ENCODE peak calls at places on chromosomes 7 and 10, in six cellular contexts. Q is prostate gland, B is GM23338, A is sigmoid colon, I is H1, C is Panc1. O is an unnamed sample.
A peak's percentile ranks its signal among the peaks of the same experiment; 100 is the strongest.

GRCh38 chr7:19404912-19405329 is 259.7 kb upstream of the FERD3L start:
- DNase-seq in Q (no peak), B (peak; percentile 51), A (no peak), I (peak; percentile 17), C (peak; percentile 96), O (no peak)

GRCh38 chr7:83808982-83809381 is 160.0 kb upstream of the SEMA3E start:
- DNase-seq in Q (no peak), B (no peak), A (no peak), I (no peak), C (no peak), O (no peak)

GRCh38 chr10:110632591-110633215 is 11.4 kb upstream of the RBM20 start:
- DNase-seq in Q (peak; percentile 11), B (no peak), A (no peak), I (no peak), C (no peak), O (no peak)

GRCh38 chr7:103936558-103936957 is 52.9 kb downstream of the RELN start:
- DNase-seq in Q (no peak), B (no peak), A (no peak), I (no peak), C (no peak), O (no peak)

GRCh38 chr10:22588462-22588861 is 125.9 kb downstream of the PIP4K2A start:
- DNase-seq in Q (no peak), B (no peak), A (no peak), I (no peak), C (no peak), O (no peak)

GRCh38 chr7:86209036-86209435 is 434.7 kb upstream of the GRM3 start:
- DNase-seq in Q (no peak), B (no peak), A (no peak), I (no peak), C (no peak), O (no peak)

GRCh38 chr10:123144697-123145541 is 3.0 kb upstream of the HMX2 start:
- DNase-seq in Q (no peak), B (peak; percentile 67), A (no peak), I (no peak), C (no peak), O (no peak)

GRCh38 chr10:28738200-28738599 is 60.9 kb downstream of the BAMBI start:
- DNase-seq in Q (no peak), B (peak; percentile 58), A (no peak), I (no peak), C (no peak), O (no peak)

GRCh38 chr7:27175626-27176342 is 1.7 kb upstream of the HOXA10 start:
- DNase-seq in Q (no peak), B (peak; percentile 60), A (peak; percentile 78), I (no peak), C (no peak), O (no peak)

GRCh38 chr10:43938810-43939209 is 290.1 kb upstream of the ZNF32 start:
- DNase-seq in Q (no peak), B (no peak), A (no peak), I (no peak), C (no peak), O (no peak)

GRCh38 chr10:61475449-61475873 is 22.3 kb upstream of the TMEM26 start:
- DNase-seq in Q (no peak), B (no peak), A (no peak), I (no peak), C (no peak), O (no peak)

GRCh38 chr10:130138479-130138866 is 2.3 kb downstream of the GLRX3 start:
- DNase-seq in Q (peak; percentile 72), B (no peak), A (no peak), I (no peak), C (peak; percentile 78), O (no peak)

GRCh38 chr7:3461923-3462322 is 160.9 kb downstream of the SDK1 start:
- DNase-seq in Q (no peak), B (no peak), A (no peak), I (no peak), C (no peak), O (no peak)

GRCh38 chr7:80311313-80311712 is 176.7 kb downstream of the GNAI1 start:
- DNase-seq in Q (no peak), B (no peak), A (no peak), I (no peak), C (no peak), O (no peak)

GRCh38 chr7:80309971-80310549 is 175.4 kb downstream of the GNAI1 start:
- DNase-seq in Q (no peak), B (no peak), A (no peak), I (no peak), C (no peak), O (no peak)

GRCh38 chr7:80309377-80309776 is 174.7 kb downstream of the GNAI1 start:
- DNase-seq in Q (no peak), B (no peak), A (no peak), I (no peak), C (no peak), O (no peak)

GRCh38 chr7:80302636-80303035 is 168.0 kb downstream of the GNAI1 start:
- DNase-seq in Q (no peak), B (no peak), A (no peak), I (no peak), C (no peak), O (no peak)

DNA sequence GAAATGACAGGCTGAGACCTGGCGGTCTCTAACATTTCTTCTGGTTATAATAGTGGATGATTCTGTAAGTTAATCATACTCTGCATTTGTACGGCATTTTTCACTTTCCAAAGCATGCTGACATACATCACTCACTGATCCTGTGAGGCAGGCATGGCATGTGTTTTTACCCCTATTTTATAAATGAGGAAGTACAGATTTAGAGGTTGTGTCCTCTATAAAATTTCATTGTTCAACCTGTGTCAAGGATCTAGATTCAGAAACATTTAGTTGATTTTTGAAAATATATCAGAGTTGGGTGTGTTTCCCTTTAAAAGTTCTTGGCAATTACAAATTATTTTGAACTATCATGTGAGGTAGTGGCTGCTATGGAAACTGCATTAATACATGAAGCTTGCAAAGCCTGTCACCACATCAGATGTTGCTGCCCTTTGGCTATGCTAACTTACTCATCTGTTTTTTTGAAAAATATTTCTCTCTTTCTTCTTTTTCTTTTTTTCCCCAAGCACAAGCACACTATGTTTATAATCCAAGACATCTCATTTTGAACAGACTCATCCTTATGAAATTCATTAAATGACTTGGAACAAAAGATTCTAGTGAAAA is 172.7 kb downstream of the GNAI1 start:
- DNase-seq in Q (no peak), B (no peak), A (no peak), I (no peak), C (no peak), O (no peak)
- TF ChIP-seq POLR2AphosphoS5 in Q (no peak), B (no peak), A (no peak), I (no peak), C (no peak), O (no peak)

GRCh38 chr10:63487990-63488389 is 22.2 kb upstream of the JMJD1C start:
- DNase-seq in Q (no peak), B (no peak), A (no peak), I (no peak), C (no peak), O (no peak)
- TF ChIP-seq POLR2AphosphoS5 in Q (no peak), B (no peak), A (no peak), I (no peak), C (no peak), O (no peak)

GRCh38 chr10:95513008-95513589 is 48.1 kb downstream of the SORBS1 start:
- DNase-seq in Q (peak; percentile 35), B (no peak), A (no peak), I (no peak), C (no peak), O (no peak)
- TF ChIP-seq POLR2AphosphoS5 in Q (peak; percentile 36), B (no peak), A (no peak), I (no peak), C (no peak), O (no peak)

DNA sequence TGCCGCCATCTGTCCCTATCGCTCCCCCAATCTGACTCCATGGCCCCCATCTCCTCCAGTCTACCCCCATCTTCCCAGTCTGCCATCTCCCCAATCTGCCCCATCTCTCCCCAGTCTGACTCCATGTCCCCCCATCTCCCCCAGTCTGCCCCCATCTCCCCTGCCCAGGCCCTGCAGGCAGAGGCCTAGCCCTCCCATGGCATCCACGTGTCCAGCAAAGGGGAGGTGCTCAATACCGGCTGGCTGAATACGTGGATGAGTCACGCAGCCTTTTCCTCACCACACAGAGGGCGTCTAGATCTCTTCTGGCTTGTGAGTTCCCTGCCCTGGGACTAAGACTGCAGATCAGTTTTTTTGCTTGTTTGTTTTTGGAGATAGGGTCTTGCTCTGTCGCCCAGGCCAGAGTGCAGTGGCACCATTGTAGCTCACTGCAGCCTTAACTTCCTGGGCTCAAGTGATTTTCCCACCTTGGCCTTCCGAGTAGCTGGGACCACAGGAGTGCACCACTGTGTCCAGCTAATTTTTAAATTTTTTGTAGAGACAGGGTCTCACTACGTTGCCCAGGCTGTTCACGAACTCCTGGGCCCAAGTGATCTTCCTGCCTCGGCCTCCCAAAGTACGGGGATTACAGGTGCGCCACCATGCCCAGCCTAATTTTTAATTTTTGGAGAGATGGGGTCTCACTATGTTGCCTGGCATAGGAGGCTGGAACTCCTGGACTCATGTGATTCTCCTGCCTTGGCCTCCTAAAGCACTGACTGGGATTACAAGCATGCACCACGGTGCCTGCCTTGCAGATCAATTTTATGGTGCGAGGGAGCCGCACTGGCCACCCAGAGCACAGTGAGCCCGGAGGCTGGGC is 15.3 kb upstream of the GPR146 start:
- DNase-seq in Q (peak; percentile 84), B (peak; percentile 60), A (peak; percentile 96), I (no peak), C (peak; percentile 71), O (peak; percentile 76)
- TF ChIP-seq POLR2AphosphoS5 in Q (peak; percentile 85), B (no peak), A (peak; percentile 42), I (no peak), C (no peak), O (no peak)

GRCh38 chr10:63237396-63237795 is 104.3 kb downstream of the NRBF2 start:
- DNase-seq in Q (no peak), B (no peak), A (no peak), I (no peak), C (no peak), O (no peak)
- TF ChIP-seq POLR2AphosphoS5 in Q (peak; percentile 37), B (no peak), A (no peak), I (no peak), C (no peak), O (no peak)